ENCODE peak calls at places on chromosome 9, in ten cellular contexts. One of them, this sample, is unnamed.

GRCh38 chr9:34085581-34086500 is 37.2 kb upstream of the UBAP2 start:
- DNase-seq in NCI-H1417: no peak
- DNase-seq in AG10803: no peak
- DNase-seq in astrocyte of the spinal cord: no peak
- DNase-seq in hepatic stellate cell: no peak
- DNase-seq in AG09319: no peak
- DNase-seq in progenitor cell of endocrine pancreas: no peak
- DNase-seq in Panc1: no peak
- DNase-seq in A172: no peak
- DNase-seq in retina: no peak
- DNase-seq in this sample: peak

GRCh38 chr9:93183663-93184438 is at the start of gene WNK2:
- DNase-seq in NCI-H1417: peak
- DNase-seq in AG10803: no peak
- DNase-seq in astrocyte of the spinal cord: no peak
- DNase-seq in hepatic stellate cell: no peak
- DNase-seq in AG09319: no peak
- DNase-seq in progenitor cell of endocrine pancreas: peak
- DNase-seq in Panc1: no peak
- DNase-seq in A172: no peak
- DNase-seq in retina: peak
- DNase-seq in this sample: no peak

GRCh38 chr9:93255994-93256877 is 72.3 kb downstream of the WNK2 start:
- DNase-seq in NCI-H1417: no peak
- DNase-seq in AG10803: no peak
- DNase-seq in astrocyte of the spinal cord: no peak
- DNase-seq in hepatic stellate cell: no peak
- DNase-seq in AG09319: no peak
- DNase-seq in progenitor cell of endocrine pancreas: no peak
- DNase-seq in Panc1: no peak
- DNase-seq in A172: no peak
- DNase-seq in retina: no peak
- DNase-seq in this sample: no peak

GRCh38 chr9:30913331-30913730 is 1471.1 kb upstream of the ACO1 start:
- DNase-seq in NCI-H1417: no peak
- DNase-seq in AG10803: no peak
- DNase-seq in astrocyte of the spinal cord: no peak
- DNase-seq in hepatic stellate cell: no peak
- DNase-seq in AG09319: no peak
- DNase-seq in progenitor cell of endocrine pancreas: no peak
- DNase-seq in Panc1: no peak
- DNase-seq in A172: no peak
- DNase-seq in retina: no peak
- DNase-seq in this sample: no peak

GRCh38 chr9:76835571-76836283 is 70.2 kb downstream of the PRUNE2 start:
- DNase-seq in NCI-H1417: no peak
- DNase-seq in AG10803: peak
- DNase-seq in astrocyte of the spinal cord: peak
- DNase-seq in hepatic stellate cell: peak
- DNase-seq in AG09319: peak
- DNase-seq in progenitor cell of endocrine pancreas: no peak
- DNase-seq in Panc1: no peak
- DNase-seq in A172: peak
- DNase-seq in retina: no peak
- DNase-seq in this sample: peak

GRCh38 chr9:110897899-110898298 is 140.4 kb downstream of the LPAR1 start:
- DNase-seq in NCI-H1417: no peak
- DNase-seq in AG10803: peak
- DNase-seq in astrocyte of the spinal cord: peak
- DNase-seq in hepatic stellate cell: peak
- DNase-seq in AG09319: no peak
- DNase-seq in progenitor cell of endocrine pancreas: no peak
- DNase-seq in Panc1: no peak
- DNase-seq in A172: no peak
- DNase-seq in retina: no peak
- DNase-seq in this sample: peak

GRCh38 chr9:15349892-15350761 is 43.1 kb upstream of the TTC39B start:
- DNase-seq in NCI-H1417: peak
- DNase-seq in AG10803: no peak
- DNase-seq in astrocyte of the spinal cord: peak
- DNase-seq in hepatic stellate cell: no peak
- DNase-seq in AG09319: no peak
- DNase-seq in progenitor cell of endocrine pancreas: no peak
- DNase-seq in Panc1: no peak
- DNase-seq in A172: peak
- DNase-seq in retina: no peak
- DNase-seq in this sample: peak

GRCh38 chr9:137619240-137620090 is 660 bp downstream of the EHMT1 start:
- DNase-seq in NCI-H1417: peak
- DNase-seq in AG10803: peak
- DNase-seq in astrocyte of the spinal cord: peak
- DNase-seq in hepatic stellate cell: peak
- DNase-seq in AG09319: no peak
- DNase-seq in progenitor cell of endocrine pancreas: peak
- DNase-seq in Panc1: no peak
- DNase-seq in A172: peak
- DNase-seq in retina: peak
- DNase-seq in this sample: peak

GRCh38 chr9:123376218-123377071 is 20.4 kb downstream of the CRB2 start:
- DNase-seq in NCI-H1417: peak
- DNase-seq in AG10803: no peak
- DNase-seq in astrocyte of the spinal cord: no peak
- DNase-seq in hepatic stellate cell: no peak
- DNase-seq in AG09319: no peak
- DNase-seq in progenitor cell of endocrine pancreas: no peak
- DNase-seq in Panc1: no peak
- DNase-seq in A172: no peak
- DNase-seq in retina: no peak
- DNase-seq in this sample: no peak

GRCh38 chr9:626591-626990 is 214.9 kb upstream of the DMRT1 start:
- DNase-seq in NCI-H1417: no peak
- DNase-seq in AG10803: peak
- DNase-seq in astrocyte of the spinal cord: no peak
- DNase-seq in hepatic stellate cell: no peak
- DNase-seq in AG09319: no peak
- DNase-seq in progenitor cell of endocrine pancreas: no peak
- DNase-seq in Panc1: no peak
- DNase-seq in A172: no peak
- DNase-seq in retina: no peak
- DNase-seq in this sample: no peak

GRCh38 chr9:116144038-116144437 is 9.6 kb upstream of the PAPPA start:
- DNase-seq in NCI-H1417: no peak
- DNase-seq in AG10803: peak
- DNase-seq in astrocyte of the spinal cord: peak
- DNase-seq in hepatic stellate cell: no peak
- DNase-seq in AG09319: no peak
- DNase-seq in progenitor cell of endocrine pancreas: no peak
- DNase-seq in Panc1: no peak
- DNase-seq in A172: peak
- DNase-seq in retina: no peak
- DNase-seq in this sample: peak

GRCh38 chr9:134437417-134438203 is 111.4 kb downstream of the RXRA start:
- DNase-seq in NCI-H1417: no peak
- DNase-seq in AG10803: no peak
- DNase-seq in astrocyte of the spinal cord: no peak
- DNase-seq in hepatic stellate cell: no peak
- DNase-seq in AG09319: no peak
- DNase-seq in progenitor cell of endocrine pancreas: no peak
- DNase-seq in Panc1: no peak
- DNase-seq in A172: no peak
- DNase-seq in retina: peak
- DNase-seq in this sample: no peak

GRCh38 chr9:15714746-15715145 is 161.9 kb downstream of the CCDC171 start:
- DNase-seq in NCI-H1417: no peak
- DNase-seq in AG10803: no peak
- DNase-seq in astrocyte of the spinal cord: no peak
- DNase-seq in hepatic stellate cell: no peak
- DNase-seq in AG09319: peak
- DNase-seq in progenitor cell of endocrine pancreas: no peak
- DNase-seq in Panc1: no peak
- DNase-seq in A172: no peak
- DNase-seq in retina: no peak
- DNase-seq in this sample: no peak

GRCh38 chr9:136572003-136572595 is 26.3 kb upstream of the NOTCH1 start:
- DNase-seq in NCI-H1417: no peak
- DNase-seq in AG10803: peak
- DNase-seq in astrocyte of the spinal cord: peak
- DNase-seq in hepatic stellate cell: peak
- DNase-seq in AG09319: no peak
- DNase-seq in progenitor cell of endocrine pancreas: no peak
- DNase-seq in Panc1: no peak
- DNase-seq in A172: peak
- DNase-seq in retina: peak
- DNase-seq in this sample: peak

GRCh38 chr9:34522091-34522887 is 501 bp downstream of the ENHO start:
- DNase-seq in NCI-H1417: no peak
- DNase-seq in AG10803: no peak
- DNase-seq in astrocyte of the spinal cord: no peak
- DNase-seq in hepatic stellate cell: no peak
- DNase-seq in AG09319: no peak
- DNase-seq in progenitor cell of endocrine pancreas: no peak
- DNase-seq in Panc1: no peak
- DNase-seq in A172: no peak
- DNase-seq in retina: peak
- DNase-seq in this sample: no peak

GRCh38 chr9:6024035-6024554 is 8.7 kb upstream of the RANBP6 start:
- DNase-seq in NCI-H1417: peak
- DNase-seq in AG10803: no peak
- DNase-seq in astrocyte of the spinal cord: no peak
- DNase-seq in hepatic stellate cell: no peak
- DNase-seq in AG09319: no peak
- DNase-seq in progenitor cell of endocrine pancreas: no peak
- DNase-seq in Panc1: no peak
- DNase-seq in A172: no peak
- DNase-seq in retina: peak
- DNase-seq in this sample: no peak

GRCh38 chr9:135761845-135762168 is 59.8 kb downstream of the KCNT1 start:
- DNase-seq in NCI-H1417: no peak
- DNase-seq in AG10803: no peak
- DNase-seq in astrocyte of the spinal cord: no peak
- DNase-seq in hepatic stellate cell: no peak
- DNase-seq in AG09319: no peak
- DNase-seq in progenitor cell of endocrine pancreas: no peak
- DNase-seq in Panc1: no peak
- DNase-seq in A172: no peak
- DNase-seq in retina: no peak
- DNase-seq in this sample: no peak

GRCh38 chr9:6645153-6646027 is at the start of gene GLDC:
- DNase-seq in NCI-H1417: peak
- DNase-seq in AG10803: no peak
- DNase-seq in astrocyte of the spinal cord: peak
- DNase-seq in hepatic stellate cell: no peak
- DNase-seq in AG09319: no peak
- DNase-seq in progenitor cell of endocrine pancreas: peak
- DNase-seq in Panc1: peak
- DNase-seq in A172: peak
- DNase-seq in retina: peak
- DNase-seq in this sample: no peak

GRCh38 chr9:109238125-109238524 is 71.1 kb upstream of the FRRS1L start:
- DNase-seq in NCI-H1417: no peak
- DNase-seq in AG10803: no peak
- DNase-seq in astrocyte of the spinal cord: no peak
- DNase-seq in hepatic stellate cell: no peak
- DNase-seq in AG09319: no peak
- DNase-seq in progenitor cell of endocrine pancreas: no peak
- DNase-seq in Panc1: no peak
- DNase-seq in A172: no peak
- DNase-seq in retina: no peak
- DNase-seq in this sample: no peak

GRCh38 chr9:74496819-74497749 is at the start of gene RORB:
- DNase-seq in NCI-H1417: peak
- DNase-seq in AG10803: peak
- DNase-seq in astrocyte of the spinal cord: peak
- DNase-seq in hepatic stellate cell: peak
- DNase-seq in AG09319: no peak
- DNase-seq in progenitor cell of endocrine pancreas: peak
- DNase-seq in Panc1: no peak
- DNase-seq in A172: peak
- DNase-seq in retina: peak
- DNase-seq in this sample: peak

This sample was measured in fibroblast of the aortic adventitia.